ENCODE peak calls at places on chromosomes 4 and X, in eight cellular contexts. N, C, K, L, A, E, Y and M are unnamed samples.

GRCh38 chrX:87679849-87680248 is 162.2 kb downstream of the KLHL4 start:
- DNase-seq in L (no peak), N (no peak), K (no peak), Y (no peak), C (no peak), A (no peak), E (no peak), M (no peak)

GRCh38 chr4:121690001-121690400 is 6.8 kb downstream of the ANXA5 start:
- DNase-seq in L (peak), K (no peak), N (no peak), C (peak), Y (no peak), A (no peak), E (no peak), M (no peak)

GRCh38 chr4:18844726-18845125 is 823.2 kb upstream of the LCORL start:
- DNase-seq in A (no peak), E (no peak), L (peak), C (peak), Y (no peak), N (no peak), K (no peak), M (no peak)

GRCh38 chr4:85747871-85748491 is 273.0 kb downstream of the ARHGAP24 start:
- DNase-seq in A (no peak), E (no peak), N (peak), C (peak), K (no peak), Y (no peak), L (peak), M (peak)

GRCh38 chr4:17688011-17688441 is 73.6 kb downstream of the MED28 start:
- DNase-seq in N (no peak), K (no peak), A (no peak), E (no peak), C (no peak), Y (no peak), L (peak), M (peak)

GRCh38 chr4:75908555-75908954 is 6.3 kb upstream of the PPEF2 start:
- DNase-seq in L (peak), A (no peak), C (peak), E (no peak), N (no peak), Y (no peak), K (no peak), M (no peak)

GRCh38 chr4:66564901-66565648 is 894.8 kb upstream of the EPHA5 start:
- DNase-seq in Y (no peak), C (peak), E (no peak), N (no peak), L (peak), K (no peak), A (no peak), M (no peak)

GRCh38 chr4:161463436-161463835 is 700.4 kb downstream of the FSTL5 start:
- DNase-seq in L (no peak), Y (no peak), N (no peak), A (no peak), E (no peak), C (no peak), K (no peak), M (no peak)

GRCh38 chr4:6245246-6246169 is 24.1 kb upstream of the WFS1 start:
- DNase-seq in Y (no peak), E (peak), L (peak), K (no peak), C (peak), N (no peak), A (no peak), M (no peak)

GRCh38 chrX:108020631-108021030 is 24.2 kb upstream of the VSIG1 start:
- DNase-seq in Y (no peak), L (no peak), E (no peak), A (no peak), N (no peak), K (no peak), C (peak), M (peak)

GRCh38 chrX:131288738-131289511 is at the start of gene IGSF1:
- DNase-seq in A (no peak), L (peak), N (peak), E (peak), Y (peak), C (peak), K (peak), M (no peak)

DNA sequence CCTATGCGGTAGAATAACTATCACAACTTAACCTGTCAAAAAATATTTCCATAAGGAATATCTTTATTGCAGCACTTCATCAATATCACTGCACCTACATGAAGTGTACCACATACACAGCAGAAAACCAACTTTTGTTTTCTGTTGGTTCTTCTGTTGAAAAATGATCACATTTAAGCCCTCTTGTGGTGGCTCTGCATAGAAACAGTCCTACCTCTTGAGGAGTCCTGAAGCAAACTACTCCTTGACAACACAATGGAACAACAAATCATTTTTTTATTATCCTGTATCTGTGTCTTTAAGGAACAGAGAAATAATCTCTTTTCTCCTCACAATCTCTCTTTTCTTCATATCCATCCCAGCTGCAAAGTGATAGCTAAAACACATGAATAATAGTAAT is 39.8 kb upstream of the ATOH1 start:
- DNase-seq in Y (no peak), E (no peak), C (peak), A (no peak), L (no peak), N (no peak), K (no peak), M (peak)
- TF ChIP-seq CTCF in Y (no peak), E (peak), C (peak), A (peak), L (peak), N (peak), K (peak), M (peak)

GRCh38 chr4:112636688-112637551 is at the start of the genes LARP7 and ZGRF1:
- DNase-seq in Y (peak), E (peak), K (peak), A (peak), L (peak), N (peak), C (peak), M (peak)

GRCh38 chr4:112633477-112634235 is 3.1 kb downstream of the ZGRF1 start:
- DNase-seq in L (peak), E (no peak), C (peak), Y (no peak), A (peak), N (no peak), K (no peak), M (peak)

GRCh38 chr4:112637552-112637866 is 566 bp downstream of the LARP7 start:
- DNase-seq in A (no peak), N (no peak), C (no peak), L (no peak), K (no peak), Y (no peak), E (no peak), M (no peak)
- TF ChIP-seq CTCF in A (no peak), N (no peak), C (no peak), L (no peak), K (peak), Y (no peak), E (no peak), M (no peak)

GRCh38 chrX:13761606-13762005 is 27.1 kb downstream of the OFD1 start:
- DNase-seq in A (no peak), C (peak), K (no peak), L (no peak), N (no peak), E (no peak), Y (no peak), M (peak)

GRCh38 chrX:13764284-13764683 is 29.7 kb downstream of the OFD1 start:
- DNase-seq in C (no peak), Y (no peak), K (no peak), E (no peak), L (no peak), N (no peak), A (no peak), M (no peak)

GRCh38 chrX:13764765-13765164 is 30.2 kb downstream of the OFD1 start:
- DNase-seq in Y (no peak), A (no peak), K (no peak), N (peak), C (peak), E (no peak), L (peak), M (no peak)

GRCh38 chrX:13762015-13762414 is 27.5 kb downstream of the OFD1 start:
- DNase-seq in C (no peak), E (no peak), Y (no peak), K (no peak), A (no peak), N (no peak), L (no peak), M (no peak)

DNA sequence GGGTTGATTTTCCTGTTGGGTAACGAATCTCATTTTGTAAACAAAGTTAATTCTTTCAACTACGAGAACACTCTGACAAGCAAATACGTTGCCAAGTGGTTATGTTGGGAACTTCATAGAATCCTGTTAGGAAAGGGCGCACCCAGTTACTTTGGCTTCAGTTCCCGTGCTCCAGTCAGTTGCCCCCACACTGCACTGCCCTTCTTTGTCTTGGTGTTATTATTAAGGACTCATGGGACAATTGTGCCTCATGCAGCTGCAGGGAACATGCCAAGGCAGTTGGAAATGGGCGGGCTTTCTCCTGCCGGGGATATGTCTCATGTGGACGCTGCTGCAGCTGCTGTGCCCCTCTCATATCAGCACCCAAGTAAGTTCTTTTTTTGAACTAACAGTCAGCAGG is 28.9 kb downstream of the OFD1 start:
- DNase-seq in C (no peak), Y (no peak), K (no peak), L (no peak), E (peak), A (no peak), N (no peak), M (no peak)
- TF ChIP-seq CTCF in C (no peak), Y (no peak), K (peak), L (no peak), E (no peak), A (no peak), N (no peak), M (no peak)

GRCh38 chr4:15392053-15392805 is 35.6 kb upstream of the C1QTNF7 start:
- DNase-seq in E (no peak), C (no peak), L (peak), N (no peak), Y (no peak), A (no peak), K (no peak), M (no peak)
- TF ChIP-seq CTCF in E (no peak), C (no peak), L (no peak), N (no peak), Y (no peak), A (no peak), K (no peak), M (no peak)